ENCODE peak calls at places on chromosomes 1 and 21, in seven cellular contexts. One of them, this sample, is unnamed.

GRCh38 chr21:41426656-41427311 is 745 bp downstream of the MX1 start:
- DNase-seq in IMR-90: no peak
- DNase-seq in stomach: no peak
- DNase-seq in right lobe of liver: no peak
- DNase-seq in K562: no peak
- DNase-seq in spleen: peak; percentile 85
- DNase-seq in sigmoid colon: no peak
- DNase-seq in this sample: no peak

GRCh38 chr1:233675893-233676292 is 62.0 kb downstream of the KCNK1 start:
- DNase-seq in K562: no peak
- DNase-seq in right lobe of liver: no peak
- DNase-seq in stomach: no peak
- DNase-seq in IMR-90: no peak
- DNase-seq in sigmoid colon: no peak
- DNase-seq in spleen: no peak
- DNase-seq in this sample: no peak

GRCh38 chr1:93816970-93817738 is 61.9 kb downstream of the DNTTIP2 start:
- DNase-seq in spleen: no peak
- DNase-seq in stomach: no peak
- DNase-seq in sigmoid colon: no peak
- DNase-seq in IMR-90: peak; percentile 85
- DNase-seq in K562: no peak
- DNase-seq in right lobe of liver: no peak
- DNase-seq in this sample: no peak

GRCh38 chr1:47608296-47608875 is 170.5 kb downstream of the FOXD2 start:
- DNase-seq in K562: no peak
- DNase-seq in IMR-90: no peak
- DNase-seq in right lobe of liver: no peak
- DNase-seq in stomach: no peak
- DNase-seq in sigmoid colon: no peak
- DNase-seq in spleen: no peak
- DNase-seq in this sample: no peak

GRCh38 chr1:79355073-79355472 is 348.5 kb upstream of the ADGRL4 start:
- DNase-seq in K562: no peak
- DNase-seq in right lobe of liver: no peak
- DNase-seq in IMR-90: peak; percentile 68
- DNase-seq in spleen: no peak
- DNase-seq in stomach: no peak
- DNase-seq in sigmoid colon: no peak
- DNase-seq in this sample: no peak

GRCh38 chr1:232912845-232913580 is 37.4 kb upstream of the NTPCR start:
- DNase-seq in K562: no peak
- DNase-seq in right lobe of liver: no peak
- DNase-seq in spleen: no peak
- DNase-seq in IMR-90: no peak
- DNase-seq in sigmoid colon: no peak
- DNase-seq in stomach: no peak
- DNase-seq in this sample: no peak

GRCh38 chr1:157442065-157442464 is 110.2 kb downstream of the FCRL5 start:
- DNase-seq in sigmoid colon: no peak
- DNase-seq in right lobe of liver: no peak
- DNase-seq in stomach: no peak
- DNase-seq in IMR-90: no peak
- DNase-seq in spleen: no peak
- DNase-seq in K562: no peak
- DNase-seq in this sample: no peak

GRCh38 chr1:116557323-116557878 is 13.4 kb downstream of the CD58 start:
- DNase-seq in sigmoid colon: no peak
- DNase-seq in spleen: no peak
- DNase-seq in K562: no peak
- DNase-seq in stomach: no peak
- DNase-seq in IMR-90: no peak
- DNase-seq in right lobe of liver: no peak
- DNase-seq in this sample: no peak

GRCh38 chr1:155002479-155003226 is at the start of gene ZBTB7B:
- DNase-seq in K562: peak; percentile 49
- DNase-seq in stomach: peak; percentile 62
- DNase-seq in right lobe of liver: peak; percentile 55
- DNase-seq in sigmoid colon: no peak
- DNase-seq in IMR-90: no peak
- DNase-seq in spleen: peak; percentile 91
- DNase-seq in this sample: no peak

GRCh38 chr1:16398371-16398953 is 31.4 kb downstream of the SZRD1 start:
- DNase-seq in right lobe of liver: no peak
- DNase-seq in IMR-90: no peak
- DNase-seq in stomach: no peak
- DNase-seq in sigmoid colon: no peak
- DNase-seq in spleen: no peak
- DNase-seq in K562: no peak
- DNase-seq in this sample: no peak

GRCh38 chr1:39980555-39981313 is 25.8 kb downstream of the MFSD2A start:
- DNase-seq in right lobe of liver: no peak
- DNase-seq in IMR-90: no peak
- DNase-seq in spleen: no peak
- DNase-seq in stomach: peak; percentile 38
- DNase-seq in K562: peak; percentile 14
- DNase-seq in sigmoid colon: no peak
- DNase-seq in this sample: no peak

GRCh38 chr1:42334240-42335049 is 590 bp downstream of the FOXJ3 start:
- DNase-seq in spleen: no peak
- DNase-seq in stomach: peak; percentile 32
- DNase-seq in IMR-90: peak; percentile 43
- DNase-seq in K562: no peak
- DNase-seq in right lobe of liver: peak; percentile 64
- DNase-seq in sigmoid colon: peak; percentile 78
- DNase-seq in this sample: peak; percentile 60

GRCh38 chr1:966135-966602 is at the start of gene PLEKHN1:
- DNase-seq in spleen: no peak
- DNase-seq in right lobe of liver: peak; percentile 66
- DNase-seq in IMR-90: peak; percentile 45
- DNase-seq in sigmoid colon: no peak
- DNase-seq in K562: peak; percentile 75
- DNase-seq in stomach: peak; percentile 63
- DNase-seq in this sample: peak; percentile 65

GRCh38 chr1:3453891-3454810 is at the start of gene ARHGEF16:
- DNase-seq in IMR-90: peak; percentile 15
- DNase-seq in sigmoid colon: no peak
- DNase-seq in stomach: peak; percentile 93
- DNase-seq in spleen: no peak
- DNase-seq in K562: peak; percentile 92
- DNase-seq in right lobe of liver: peak; percentile 90
- DNase-seq in this sample: peak; percentile 36

GRCh38 chr1:241918879-241919278 is 38.7 kb upstream of the BECN2 start:
- DNase-seq in sigmoid colon: no peak
- DNase-seq in spleen: no peak
- DNase-seq in K562: no peak
- DNase-seq in IMR-90: peak; percentile 74
- DNase-seq in stomach: no peak
- DNase-seq in right lobe of liver: no peak
- DNase-seq in this sample: no peak

GRCh38 chr1:54070549-54070915 is 17.1 kb downstream of the TCEANC2 start:
- DNase-seq in sigmoid colon: no peak
- DNase-seq in spleen: no peak
- DNase-seq in IMR-90: peak; percentile 31
- DNase-seq in K562: no peak
- DNase-seq in right lobe of liver: no peak
- DNase-seq in stomach: no peak
- DNase-seq in this sample: no peak

GRCh38 chr1:43445618-43446387 is 7.9 kb downstream of the HYI start:
- DNase-seq in IMR-90: peak; percentile 24
- DNase-seq in sigmoid colon: no peak
- DNase-seq in spleen: peak; percentile 28
- DNase-seq in stomach: peak; percentile 11
- DNase-seq in right lobe of liver: peak; percentile 13
- DNase-seq in K562: no peak
- DNase-seq in this sample: no peak

DNA sequence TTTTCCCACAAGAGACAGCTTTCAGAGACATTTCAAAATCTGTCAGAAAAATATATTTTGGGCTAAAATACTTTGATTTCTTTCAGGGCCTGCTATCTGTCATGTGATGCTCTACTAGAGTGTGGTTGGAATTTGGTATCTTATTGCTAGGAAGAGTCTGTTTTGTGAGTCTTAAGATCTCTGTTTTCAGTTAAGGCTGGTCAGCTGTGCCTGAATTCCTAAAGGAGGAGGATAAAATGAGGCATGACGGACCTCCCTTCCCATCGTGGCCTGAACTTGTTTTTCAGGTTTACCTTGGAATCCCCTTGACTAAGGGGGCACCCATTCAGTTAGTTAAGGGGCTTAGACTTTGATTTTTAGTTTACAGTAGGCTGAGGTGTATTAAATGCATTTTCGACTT is 18.1 kb downstream of the CAPN2 start:
- DNase-seq in stomach: no peak
- DNase-seq in sigmoid colon: no peak
- DNase-seq in IMR-90: no peak
- DNase-seq in right lobe of liver: no peak
- DNase-seq in K562: no peak
- DNase-seq in spleen: no peak
- DNase-seq in this sample: no peak
- H3K4me1 ChIP-seq in stomach: peaks cover 82% of the 10 kb centered on the region
- H3K4me1 ChIP-seq in sigmoid colon: peaks cover 51% of the 10 kb centered on the region
- H3K4me1 ChIP-seq in IMR-90: peaks cover 49% of the 10 kb centered on the region
- H3K4me1 ChIP-seq in right lobe of liver: no peaks in the 10 kb centered on the region
- H3K4me1 ChIP-seq in K562: peaks cover 18% of the 10 kb centered on the region
- H3K4me1 ChIP-seq in spleen: peaks cover 74% of the 10 kb centered on the region
- H3K4me1 ChIP-seq in this sample: peaks cover 17% of the 10 kb centered on the region

GRCh38 chr1:246989901-246990300 is 18.0 kb downstream of the ZNF695 start:
- DNase-seq in IMR-90: no peak
- DNase-seq in K562: no peak
- DNase-seq in stomach: no peak
- DNase-seq in right lobe of liver: no peak
- DNase-seq in spleen: no peak
- DNase-seq in sigmoid colon: no peak
- DNase-seq in this sample: no peak
- H3K9me3 ChIP-seq in IMR-90: peaks cover 32% of the 10 kb centered on the region
- H3K9me3 ChIP-seq in K562: peaks cover 43% of the 10 kb centered on the region
- H3K9me3 ChIP-seq in stomach: peaks cover 93% of the 10 kb centered on the region
- H3K9me3 ChIP-seq in right lobe of liver: peaks cover 21% of the 10 kb centered on the region
- H3K9me3 ChIP-seq in spleen: peaks cover 32% of the 10 kb centered on the region
- H3K9me3 ChIP-seq in sigmoid colon: peaks cover 49% of the 10 kb centered on the region
- H3K9me3 ChIP-seq in this sample: peaks cover 50% of the 10 kb centered on the region

GRCh38 chr1:26043765-26044164 is 2.2 kb downstream of the SLC30A2 start:
- DNase-seq in spleen: no peak
- DNase-seq in K562: peak; percentile 48
- DNase-seq in sigmoid colon: no peak
- DNase-seq in right lobe of liver: no peak
- DNase-seq in stomach: no peak
- DNase-seq in IMR-90: no peak
- DNase-seq in this sample: no peak

GRCh38 chr1:26044971-26045711 is 777 bp downstream of the SLC30A2 start:
- DNase-seq in IMR-90: no peak
- DNase-seq in sigmoid colon: no peak
- DNase-seq in spleen: no peak
- DNase-seq in stomach: no peak
- DNase-seq in right lobe of liver: no peak
- DNase-seq in K562: peak; percentile 79
- DNase-seq in this sample: no peak

GRCh38 chr1:26046313-26047031 is 554 bp upstream of the SLC30A2 start:
- DNase-seq in spleen: no peak
- DNase-seq in IMR-90: no peak
- DNase-seq in sigmoid colon: no peak
- DNase-seq in K562: no peak
- DNase-seq in right lobe of liver: no peak
- DNase-seq in stomach: no peak
- DNase-seq in this sample: no peak

GRCh38 chr1:26045712-26046312 is at the start of gene SLC30A2:
- DNase-seq in stomach: no peak
- DNase-seq in right lobe of liver: no peak
- DNase-seq in sigmoid colon: no peak
- DNase-seq in IMR-90: no peak
- DNase-seq in spleen: no peak
- DNase-seq in K562: peak; percentile 46
- DNase-seq in this sample: no peak

GRCh38 chr1:26044414-26044813 is 1.5 kb downstream of the SLC30A2 start:
- DNase-seq in IMR-90: no peak
- DNase-seq in right lobe of liver: no peak
- DNase-seq in K562: no peak
- DNase-seq in sigmoid colon: no peak
- DNase-seq in spleen: no peak
- DNase-seq in stomach: no peak
- DNase-seq in this sample: no peak
- H3K27me3 ChIP-seq in IMR-90: peaks cover 79% of the 10 kb centered on the region
- H3K27me3 ChIP-seq in right lobe of liver: peaks cover 6% of the 10 kb centered on the region
- H3K27me3 ChIP-seq in K562: no peaks in the 10 kb centered on the region
- H3K27me3 ChIP-seq in sigmoid colon: peaks cover 26% of the 10 kb centered on the region
- H3K27me3 ChIP-seq in spleen: peaks cover 72% of the 10 kb centered on the region
- H3K27me3 ChIP-seq in stomach: peaks cover 65% of the 10 kb centered on the region
- H3K27me3 ChIP-seq in this sample: peaks cover 43% of the 10 kb centered on the region

GRCh38 chr1:8416857-8417256 is 98.9 kb downstream of the SLC45A1 start:
- DNase-seq in right lobe of liver: no peak
- DNase-seq in K562: no peak
- DNase-seq in stomach: no peak
- DNase-seq in spleen: no peak
- DNase-seq in sigmoid colon: no peak
- DNase-seq in IMR-90: no peak
- DNase-seq in this sample: no peak

GRCh38 chr1:8417625-8418024 is 99.7 kb downstream of the SLC45A1 start:
- DNase-seq in stomach: no peak
- DNase-seq in IMR-90: no peak
- DNase-seq in spleen: no peak
- DNase-seq in sigmoid colon: no peak
- DNase-seq in K562: no peak
- DNase-seq in right lobe of liver: no peak
- DNase-seq in this sample: no peak

GRCh38 chr1:8418301-8418700 is 100.4 kb downstream of the SLC45A1 start:
- DNase-seq in spleen: no peak
- DNase-seq in right lobe of liver: no peak
- DNase-seq in IMR-90: no peak
- DNase-seq in stomach: no peak
- DNase-seq in sigmoid colon: no peak
- DNase-seq in K562: no peak
- DNase-seq in this sample: no peak

GRCh38 chr1:8412183-8412831 is 94.4 kb downstream of the SLC45A1 start:
- DNase-seq in stomach: no peak
- DNase-seq in IMR-90: peak; percentile 91
- DNase-seq in right lobe of liver: no peak
- DNase-seq in K562: no peak
- DNase-seq in sigmoid colon: peak; percentile 90
- DNase-seq in spleen: no peak
- DNase-seq in this sample: no peak

GRCh38 chr1:8415526-8416278 is 97.8 kb downstream of the SLC45A1 start:
- DNase-seq in spleen: no peak
- DNase-seq in sigmoid colon: no peak
- DNase-seq in right lobe of liver: no peak
- DNase-seq in IMR-90: no peak
- DNase-seq in K562: no peak
- DNase-seq in stomach: peak; percentile 69
- DNase-seq in this sample: no peak
- H3K4me1 ChIP-seq in spleen: peaks cover 92% of the 10 kb centered on the region
- H3K4me1 ChIP-seq in sigmoid colon: peaks cover 98% of the 10 kb centered on the region
- H3K4me1 ChIP-seq in right lobe of liver: peaks cover 10% of the 10 kb centered on the region
- H3K4me1 ChIP-seq in IMR-90: peaks cover 33% of the 10 kb centered on the region
- H3K4me1 ChIP-seq in K562: no peaks in the 10 kb centered on the region
- H3K4me1 ChIP-seq in stomach: peaks cover 90% of the 10 kb centered on the region
- H3K4me1 ChIP-seq in this sample: peaks cover 26% of the 10 kb centered on the region

GRCh38 chr1:239562095-239562494 is 175.7 kb downstream of the CHRM3 start:
- DNase-seq in stomach: no peak
- DNase-seq in IMR-90: no peak
- DNase-seq in sigmoid colon: no peak
- DNase-seq in K562: no peak
- DNase-seq in right lobe of liver: no peak
- DNase-seq in spleen: no peak
- DNase-seq in this sample: no peak
- H3K9me3 ChIP-seq in stomach: no peaks in the 10 kb centered on the region
- H3K9me3 ChIP-seq in IMR-90: peaks cover 8% of the 10 kb centered on the region
- H3K9me3 ChIP-seq in sigmoid colon: no peaks in the 10 kb centered on the region
- H3K9me3 ChIP-seq in K562: no peaks in the 10 kb centered on the region
- H3K9me3 ChIP-seq in right lobe of liver: no peaks in the 10 kb centered on the region
- H3K9me3 ChIP-seq in spleen: no peaks in the 10 kb centered on the region
- H3K9me3 ChIP-seq in this sample: no peaks in the 10 kb centered on the region

GRCh38 chr1:229867726-229868125 is 199.3 kb upstream of the GALNT2 start:
- DNase-seq in sigmoid colon: no peak
- DNase-seq in IMR-90: no peak
- DNase-seq in spleen: no peak
- DNase-seq in stomach: no peak
- DNase-seq in right lobe of liver: no peak
- DNase-seq in K562: no peak
- DNase-seq in this sample: no peak
- H3K27me3 ChIP-seq in sigmoid colon: no peaks in the 10 kb centered on the region
- H3K27me3 ChIP-seq in IMR-90: no peaks in the 10 kb centered on the region
- H3K27me3 ChIP-seq in spleen: peaks cover 4% of the 10 kb centered on the region
- H3K27me3 ChIP-seq in stomach: no peaks in the 10 kb centered on the region
- H3K27me3 ChIP-seq in right lobe of liver: no peaks in the 10 kb centered on the region
- H3K27me3 ChIP-seq in K562: peaks cover 47% of the 10 kb centered on the region
- H3K27me3 ChIP-seq in this sample: no peaks in the 10 kb centered on the region

This sample was measured in HAP-1.